ENCODE peak calls at places on chromosome 5, in eight cellular contexts. Y is heart right ventricle, D is MM.1S, A is thoracic aorta, H is psoas muscle, U is GM23338, K is brain microvascular endothelial cell, W is uterus. B is an unnamed sample.
A peak's percentile ranks its signal among the peaks of the same experiment; 100 is the strongest.

GRCh38 chr5:9356306-9356942 is 189.5 kb downstream of the SEMA5A start:
- DNase-seq in Y (no peak), D (no peak), A (no peak), H (no peak), U (no peak), K (no peak), W (no peak), B (no peak)

GRCh38 chr5:23740029-23740428 is 232.6 kb downstream of the PRDM9 start:
- DNase-seq in Y (no peak), D (no peak), A (no peak), H (no peak), U (no peak), K (no peak), W (no peak), B (no peak)

GRCh38 chr5:151719228-151719861 is 32.6 kb upstream of the SPARC start:
- DNase-seq in Y (peak; percentile 25), D (peak; percentile 29), A (no peak), H (peak; percentile 61), U (peak; percentile 70), K (peak; percentile 69), W (no peak), B (no peak)

GRCh38 chr5:88665750-88666215 is 217.2 kb downstream of the MEF2C start:
- DNase-seq in Y (no peak), D (no peak), A (no peak), H (no peak), U (peak; percentile 79), K (no peak), W (no peak), B (no peak)

GRCh38 chr5:76789991-76790571 is 28.7 kb upstream of the F2RL1 start:
- DNase-seq in Y (no peak), D (no peak), A (no peak), H (no peak), U (no peak), K (peak; percentile 62), W (no peak), B (no peak)

GRCh38 chr5:142913728-142914338 is 143.7 kb downstream of the ARHGAP26 start:
- DNase-seq in Y (no peak), D (no peak), A (no peak), H (no peak), U (no peak), K (no peak), W (no peak), B (no peak)

GRCh38 chr5:60505373-60505772 is 194.6 kb downstream of the DEPDC1B start:
- DNase-seq in Y (no peak), D (no peak), A (no peak), H (no peak), U (no peak), K (no peak), W (no peak), B (no peak)

GRCh38 chr5:135423158-135423925 is 23.8 kb downstream of the DCANP1 start:
- DNase-seq in Y (no peak), D (no peak), A (no peak), H (no peak), U (no peak), K (peak; percentile 40), W (no peak), B (no peak)

GRCh38 chr5:33892419-33893151 is 795 bp upstream of the ADAMTS12 start:
- DNase-seq in Y (no peak), D (no peak), A (peak; percentile 34), H (peak; percentile 50), U (peak; percentile 55), K (peak; percentile 83), W (peak; percentile 52), B (no peak)

GRCh38 chr5:17267099-17267498 is 49.7 kb downstream of the BASP1 start:
- DNase-seq in Y (no peak), D (no peak), A (no peak), H (no peak), U (no peak), K (no peak), W (no peak), B (no peak)

GRCh38 chr5:68215888-68216736 is 556 bp downstream of the PIK3R1 start:
- DNase-seq in Y (peak; percentile 60), D (peak; percentile 52), A (peak; percentile 28), H (peak; percentile 76), U (peak; percentile 55), K (no peak), W (peak; percentile 46), B (peak; percentile 59)

GRCh38 chr5:72281764-72282499 is 38.1 kb downstream of the MRPS27 start:
- DNase-seq in Y (no peak), D (no peak), A (no peak), H (no peak), U (no peak), K (peak; percentile 52), W (no peak), B (no peak)

GRCh38 chr5:50564558-50564957 is 101.9 kb upstream of the PARP8 start:
- DNase-seq in Y (no peak), D (no peak), A (no peak), H (no peak), U (no peak), K (no peak), W (no peak), B (no peak)

GRCh38 chr5:165334186-165334585 is 1828.8 kb downstream of the MAT2B start:
- DNase-seq in Y (no peak), D (no peak), A (no peak), H (no peak), U (no peak), K (no peak), W (no peak), B (no peak)

GRCh38 chr5:116944171-116944570 is 369.5 kb upstream of the SEMA6A start:
- DNase-seq in Y (no peak), D (no peak), A (no peak), H (no peak), U (peak; percentile 62), K (peak; percentile 6), W (no peak), B (no peak)

GRCh38 chr5:33894566-33894965 is 2.8 kb upstream of the ADAMTS12 start:
- DNase-seq in Y (no peak), D (no peak), A (no peak), H (no peak), U (no peak), K (peak; percentile 54), W (no peak), B (no peak)

GRCh38 chr5:100723229-100723628 is 179.9 kb downstream of the ST8SIA4 start:
- DNase-seq in Y (no peak), D (no peak), A (no peak), H (no peak), U (no peak), K (no peak), W (no peak), B (no peak)

GRCh38 chr5:95816803-95817202 is 5.7 kb downstream of the GLRX start:
- DNase-seq in Y (no peak), D (no peak), A (no peak), H (no peak), U (no peak), K (no peak), W (no peak), B (no peak)

GRCh38 chr5:95818181-95819147 is 4.1 kb downstream of the GLRX start:
- DNase-seq in Y (no peak), D (no peak), A (no peak), H (peak; percentile 58), U (no peak), K (no peak), W (no peak), B (peak; percentile 55)

GRCh38 chr5:95817430-95817829 is 5.1 kb downstream of the GLRX start:
- DNase-seq in Y (no peak), D (no peak), A (no peak), H (peak; percentile 75), U (peak; percentile 52), K (peak; percentile 68), W (no peak), B (no peak)

GRCh38 chr5:95815143-95815729 is 7.3 kb downstream of the GLRX start:
- DNase-seq in Y (no peak), D (no peak), A (no peak), H (no peak), U (no peak), K (no peak), W (no peak), B (no peak)

DNA sequence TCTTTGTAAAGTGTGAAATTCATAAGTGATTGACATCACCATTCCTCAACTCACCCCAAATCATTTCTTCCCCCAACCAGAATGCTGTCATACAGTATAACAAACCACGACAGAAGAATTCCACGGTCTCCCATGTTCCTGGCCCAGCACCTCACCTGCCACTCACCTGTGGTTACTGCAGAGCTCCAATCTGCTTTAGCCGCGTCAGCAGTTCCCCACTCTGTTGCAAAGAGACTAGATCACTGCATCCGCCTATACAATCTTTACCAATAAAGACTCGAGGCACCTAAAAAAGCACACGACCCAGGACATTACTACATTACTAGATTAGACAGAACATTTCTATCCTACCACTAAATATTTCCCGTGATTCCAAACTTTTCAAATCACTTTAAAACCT is 6.2 kb downstream of the GLRX start:
- DNase-seq in Y (no peak), D (no peak), A (no peak), H (no peak), U (no peak), K (no peak), W (no peak), B (no peak)
- H3K27ac ChIP-seq in Y (peak overlapping the region; percentile 98), D (no peak overlapping the region), A (no peak overlapping the region), H (peak overlapping the region; percentile 95), U (no peak overlapping the region), K (no peak overlapping the region), W (no peak overlapping the region), B (no peak overlapping the region)

DNA sequence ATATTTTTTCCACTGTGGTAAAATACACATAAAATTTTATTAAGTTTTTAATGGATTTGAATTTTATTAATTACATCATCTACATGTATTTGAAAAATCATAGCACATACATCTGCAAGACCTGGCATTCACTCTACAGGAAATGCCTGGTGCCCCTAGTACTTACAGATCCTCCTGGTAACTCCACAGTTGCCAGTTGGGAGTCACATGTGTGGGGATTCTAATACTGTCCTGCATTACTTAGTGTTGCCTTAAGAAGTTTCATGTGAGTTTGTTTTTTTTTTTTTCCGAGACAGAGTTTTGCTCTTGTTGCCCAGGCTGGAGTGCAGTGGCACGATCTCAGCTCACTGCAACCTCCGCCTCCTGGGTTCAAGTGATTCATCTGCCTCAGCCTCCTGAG is 18.1 kb downstream of the KDM3B start:
- DNase-seq in Y (no peak), D (no peak), A (no peak), H (no peak), U (no peak), K (no peak), W (no peak), B (no peak)
- H3K27ac ChIP-seq in Y (peak overlapping the region; percentile 79), D (no peak overlapping the region), A (no peak overlapping the region), H (peak overlapping the region; percentile 71), U (no peak overlapping the region), K (no peak overlapping the region), W (no peak overlapping the region), B (no peak overlapping the region)

GRCh38 chr5:171990713-171991015 is 15.8 kb downstream of the FBXW11 start:
- DNase-seq in Y (no peak), D (no peak), A (no peak), H (no peak), U (no peak), K (no peak), W (no peak), B (no peak)
- H3K27ac ChIP-seq in Y (no peak overlapping the region), D (no peak overlapping the region), A (no peak overlapping the region), H (no peak overlapping the region), U (peak overlapping the region; percentile 10), K (no peak overlapping the region), W (no peak overlapping the region), B (no peak overlapping the region)

DNA sequence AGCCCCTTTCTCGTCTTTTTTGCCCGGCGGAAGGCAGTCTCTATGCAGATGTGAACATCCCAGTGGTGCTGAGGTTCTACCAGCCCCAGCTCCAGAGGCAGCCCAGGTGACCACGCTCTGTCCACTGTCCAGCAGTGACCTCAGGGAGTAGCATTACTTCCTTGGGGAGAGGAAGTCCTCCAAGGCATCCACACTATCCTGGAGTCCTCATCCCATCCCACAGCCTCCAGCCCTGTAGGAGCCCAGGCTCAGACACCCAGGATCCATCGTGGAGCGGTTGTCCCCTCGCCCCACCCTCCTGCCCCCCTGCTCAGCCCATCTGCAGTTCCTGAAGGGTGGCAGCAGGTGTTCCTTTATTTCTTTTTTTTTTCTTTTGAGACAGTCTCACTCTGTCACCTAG is 294.5 kb upstream of the IRX4 start:
- DNase-seq in Y (no peak), D (no peak), A (no peak), H (no peak), U (no peak), K (no peak), W (no peak), B (no peak)
- H3K27ac ChIP-seq in Y (no peak overlapping the region), D (no peak overlapping the region), A (no peak overlapping the region), H (no peak overlapping the region), U (no peak overlapping the region), K (no peak overlapping the region), W (no peak overlapping the region), B (no peak overlapping the region)